ENCODE peak calls at places on chromosomes 16 and 17, in four cellular contexts. V is endothelial cell, S is AG10803, X is GM12865. L is an unnamed sample.

GRCh38 chr16:1770328-1771071 is 843 bp downstream of the NME3 start:
- DNase-seq in V (no peak), S (peak), X (peak), L (peak)

GRCh38 chr17:29037739-29038465 is 5.0 kb upstream of the PIPOX start:
- DNase-seq in S (no peak), X (no peak), V (no peak), L (no peak)

GRCh38 chr17:57396515-57396921 is 140.2 kb downstream of the MSI2 start:
- DNase-seq in X (no peak), S (no peak), V (no peak), L (peak)

GRCh38 chr16:87295259-87295658 is 21.9 kb downstream of the C16orf95 start:
- DNase-seq in S (no peak), X (peak), V (no peak), L (no peak)

GRCh38 chr16:53057658-53058057 is 2.9 kb downstream of the CHD9 start:
- DNase-seq in V (no peak), X (peak), S (no peak), L (no peak)

GRCh38 chr16:5490499-5490898 is 392.9 kb upstream of the EEF2KMT start:
- DNase-seq in V (peak), X (peak), S (no peak), L (peak)

GRCh38 chr17:82006468-82007227 is 16.0 kb downstream of the CENPX start:
- DNase-seq in V (no peak), X (no peak), S (peak), L (no peak)

GRCh38 chr17:64741038-64741641 is 79.0 kb upstream of the SMURF2 start:
- DNase-seq in S (peak), V (no peak), X (no peak), L (no peak)

GRCh38 chr17:48376926-48377325 is 53.1 kb downstream of the SKAP1 start:
- DNase-seq in V (no peak), X (no peak), S (no peak), L (no peak)

GRCh38 chr16:807345-808251 is 7.1 kb upstream of the GNG13 start:
- DNase-seq in S (peak), X (peak), V (peak), L (peak)

GRCh38 chr17:16398270-16399267 is 16.8 kb upstream of the TRPV2 start:
- DNase-seq in S (no peak), X (peak), V (peak), L (no peak)

GRCh38 chr16:57590654-57591085 is 37.8 kb upstream of the ADGRG1 start:
- DNase-seq in S (peak), X (no peak), V (no peak), L (no peak)

GRCh38 chr17:81684442-81684911 is 666 bp downstream of the HGS start:
- DNase-seq in S (no peak), X (no peak), V (no peak), L (no peak)

GRCh38 chr17:77327566-77328463 is 187.0 kb downstream of the SEC14L1 start:
- DNase-seq in X (no peak), S (no peak), V (no peak), L (no peak)

GRCh38 chr16:678858-679807 is 1.1 kb upstream of the STUB1 start:
- DNase-seq in S (peak), X (peak), V (peak), L (peak)

GRCh38 chr17:40675905-40676304 is 10.9 kb upstream of the KRT222 start:
- DNase-seq in X (no peak), S (no peak), V (no peak), L (no peak)

GRCh38 chr16:83626676-83627075 is 181.1 kb upstream of the HSBP1 start:
- DNase-seq in V (no peak), S (no peak), X (no peak), L (no peak)

GRCh38 chr17:64599187-64599676 is 62.9 kb downstream of the SMURF2 start:
- DNase-seq in X (peak), V (no peak), S (no peak), L (no peak)

GRCh38 chr17:16352838-16353701 is at the start of gene CENPV:
- DNase-seq in V (peak), S (peak), X (peak), L (peak)

GRCh38 chr16:82535262-82535661 is 91.5 kb upstream of the CDH13 start:
- DNase-seq in V (no peak), X (no peak), S (no peak), L (no peak)

GRCh38 chr16:71460246-71460645 is 1.8 kb downstream of the ZNF23 start:
- DNase-seq in S (peak), X (no peak), V (no peak), L (no peak)

GRCh38 chr17:33940769-33941168 is 314.3 kb upstream of the CCL2 start:
- DNase-seq in S (no peak), X (no peak), V (no peak), L (no peak)

GRCh38 chr16:12098429-12099310 is 122.1 kb downstream of the SNX29 start:
- DNase-seq in X (no peak), V (no peak), S (no peak), L (no peak)

GRCh38 chr17:41551370-41551769 is 20.5 kb downstream of the KRT9 start:
- DNase-seq in S (peak), V (no peak), X (no peak), L (no peak)

GRCh38 chr17:77042688-77043330 is 98.0 kb upstream of the SEC14L1 start:
- DNase-seq in X (no peak), V (no peak), S (no peak), L (no peak)

GRCh38 chr17:17535957-17536356 is 39.8 kb upstream of the RASD1 start:
- DNase-seq in V (no peak), X (no peak), S (peak), L (no peak)

GRCh38 chr17:33284022-33284421 is 9.1 kb downstream of the ASIC2 start:
- DNase-seq in V (no peak), S (peak), X (no peak), L (no peak)

GRCh38 chr16:30903596-30903995 is 7.2 kb downstream of the CTF1 start:
- DNase-seq in S (peak), X (no peak), V (peak), L (no peak)

GRCh38 chr17:246851-247421 is 65.5 kb upstream of the DOC2B start:
- DNase-seq in V (no peak), S (no peak), X (no peak), L (no peak)

GRCh38 chr16:48180868-48181480 is 25.2 kb upstream of the ABCC12 start:
- DNase-seq in V (no peak), S (no peak), X (no peak), L (no peak)

GRCh38 chr17:75632428-75632827 is 806 bp upstream of the SMIM5 start:
- DNase-seq in V (no peak), S (no peak), X (no peak), L (no peak)

GRCh38 chr17:4365628-4366311 is 705 bp downstream of the UBE2G1 start:
- DNase-seq in S (no peak), V (peak), X (peak), L (peak)

GRCh38 chr16:86305440-86305839 is 204.9 kb upstream of the FOXF1 start:
- DNase-seq in V (no peak), S (no peak), X (no peak), L (no peak)

GRCh38 chr16:80233097-80233835 is 307.5 kb upstream of the DYNLRB2 start:
- DNase-seq in X (peak), V (no peak), S (no peak), L (no peak)

GRCh38 chr16:71927383-71927782 is 32.1 kb downstream of the IST1 start:
- DNase-seq in X (no peak), S (peak), V (no peak), L (no peak)

GRCh38 chr17:58328195-58329034 is at the start of gene TSPOAP1:
- DNase-seq in X (peak), V (no peak), S (no peak), L (peak)

GRCh38 chr16:55641430-55642056 is 14.2 kb upstream of the SLC6A2 start:
- DNase-seq in X (no peak), S (peak), V (no peak), L (no peak)

GRCh38 chr16:55640714-55641327 is 15.0 kb upstream of the SLC6A2 start:
- DNase-seq in V (no peak), S (no peak), X (no peak), L (no peak)

GRCh38 chr16:55645986-55646385 is 9.8 kb upstream of the SLC6A2 start:
- DNase-seq in V (no peak), S (no peak), X (no peak), L (no peak)

GRCh38 chr16:55642611-55643010 is 13.2 kb upstream of the SLC6A2 start:
- DNase-seq in V (no peak), X (no peak), S (peak), L (no peak)

DNA sequence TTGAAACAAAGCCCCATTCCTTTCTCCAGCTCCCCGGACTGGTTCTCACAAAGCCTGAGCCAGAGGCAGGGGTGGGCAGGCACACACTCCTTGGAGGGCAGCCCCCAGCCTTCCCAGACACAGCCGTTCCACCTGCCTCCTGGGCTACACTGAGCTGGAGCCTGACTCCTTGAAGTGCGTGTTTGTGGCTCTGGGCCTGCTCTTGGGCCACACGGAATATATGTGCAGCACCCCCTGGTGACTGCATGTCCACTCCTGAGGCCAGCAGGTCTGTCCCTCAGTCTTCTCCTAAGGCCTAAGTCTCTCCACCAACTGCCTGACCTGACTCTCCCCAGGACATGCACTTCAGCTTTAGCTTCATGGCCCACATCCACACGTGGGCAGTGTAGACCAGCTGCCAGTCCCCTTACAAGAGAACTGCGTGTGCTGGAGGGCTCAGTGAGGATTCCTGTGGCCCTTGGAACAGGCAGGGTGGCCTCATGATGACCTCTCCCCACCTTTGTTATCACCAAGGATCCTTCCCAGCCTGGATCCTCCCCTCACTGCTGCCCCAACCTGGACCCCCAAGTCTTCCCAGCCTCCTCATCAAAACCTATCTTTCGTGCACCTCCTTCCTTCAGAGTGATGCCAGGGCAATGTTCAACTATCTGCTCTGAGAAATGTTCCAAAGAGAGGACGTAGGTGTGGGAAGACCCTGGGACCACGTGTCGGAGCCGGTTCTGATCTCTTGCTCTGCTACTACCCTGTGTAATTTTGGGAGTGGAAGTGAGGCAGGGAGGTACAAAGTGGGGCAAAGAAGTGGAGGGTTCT is 12.4 kb upstream of the SLC6A2 start:
- DNase-seq in S (no peak), V (peak), X (no peak), L (no peak)
- TF ChIP-seq CTCF in S (peak), V (no peak), X (no peak), L (no peak)

DNA sequence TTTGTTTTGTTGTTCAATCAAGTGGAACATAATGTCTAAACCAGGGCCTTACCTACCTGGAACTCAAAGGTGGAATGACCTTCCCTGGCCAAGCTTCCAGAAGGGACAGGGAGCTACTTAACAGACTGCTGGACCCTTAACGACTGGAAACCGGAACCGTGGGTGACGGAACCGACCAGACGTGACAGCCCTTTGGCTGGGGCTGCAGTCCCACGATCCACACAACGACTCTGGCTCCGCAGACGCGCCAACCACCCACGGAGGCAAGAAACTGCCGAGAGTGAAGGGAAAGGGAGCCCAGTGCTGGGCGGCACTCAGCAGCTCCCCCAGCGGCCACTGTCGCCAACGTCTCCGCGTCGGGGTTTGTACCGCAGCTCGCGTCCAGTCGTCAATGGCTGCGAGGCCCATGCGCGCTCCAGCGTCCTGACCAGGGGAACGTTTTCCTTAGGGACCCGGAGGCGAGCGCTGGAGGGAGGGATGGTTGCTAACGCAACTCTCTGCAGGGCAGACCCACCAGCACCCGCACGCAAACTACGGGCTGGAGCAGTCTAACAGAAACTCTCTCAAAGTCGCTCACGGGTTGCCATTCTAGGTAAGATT is 5.5 kb upstream of the KIF22 start:
- DNase-seq in X (peak), S (peak), V (peak), L (peak)
- TF ChIP-seq CTCF in X (peak), S (peak), V (peak), L (peak)

DNA sequence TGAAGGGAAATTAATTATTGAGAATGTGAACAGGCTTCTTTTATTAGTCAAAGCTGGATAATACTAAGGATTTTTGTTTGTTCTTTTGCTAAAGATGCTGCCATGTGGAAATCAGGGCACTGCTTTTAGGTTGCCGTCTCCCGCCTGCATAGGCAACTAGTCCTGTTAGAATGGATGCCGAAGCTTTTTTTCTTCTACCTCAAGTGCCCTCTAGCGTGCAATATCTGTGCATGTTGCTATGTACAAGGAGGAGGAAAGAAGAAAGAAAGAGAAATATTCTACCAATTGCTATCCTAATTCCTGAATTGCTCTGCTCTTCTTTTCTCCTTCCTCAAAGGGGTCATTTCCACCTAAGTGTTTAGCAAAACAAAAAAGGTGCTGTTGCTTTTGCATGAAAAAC is 5.2 kb upstream of the CDH8 start:
- DNase-seq in S (peak), X (peak), V (peak), L (peak)
- TF ChIP-seq CTCF in S (peak), X (peak), V (peak), L (peak)

GRCh38 chr17:38864636-38865398 is 5.0 kb upstream of the LASP1 start:
- DNase-seq in X (no peak), S (no peak), V (no peak), L (no peak)
- TF ChIP-seq CTCF in X (no peak), S (peak), V (no peak), L (peak)

GRCh38 chr16:9820481-9821246 is 361.6 kb downstream of the GRIN2A start:
- DNase-seq in V (peak), X (no peak), S (no peak), L (peak)
- TF ChIP-seq CTCF in V (no peak), X (no peak), S (no peak), L (peak)

L was measured in nephron progenitor cell.